ENCODE peak calls at places on chromosome 21, in six cellular contexts. I is neural progenitor cell, S is GM23338, J is transverse colon, H is aorta, V is pancreas. D is an unnamed sample.

GRCh38 chr21:42027804-42028753 is 17.9 kb upstream of the ZBTB21 start:
- DNase-seq in H (no peak), I (no peak), J (no peak), V (no peak), S (no peak), D (no peak)

GRCh38 chr21:46434322-46434958 is 24.3 kb upstream of the DIP2A start:
- DNase-seq in S (no peak), H (no peak), V (no peak), I (no peak), J (no peak), D (no peak)

GRCh38 chr21:34871026-34871908 is 177.8 kb downstream of the RUNX1 start:
- DNase-seq in I (no peak), V (no peak), J (no peak), H (no peak), S (no peak), D (no peak)

GRCh38 chr21:39313042-39313456 is 383 bp downstream of the BRWD1 start:
- DNase-seq in H (peak; percentile 62), V (peak; percentile 69), S (peak; percentile 34), I (peak; percentile 58), J (peak; percentile 44), D (peak; percentile 79)

GRCh38 chr21:33901421-33902288 is 13.9 kb downstream of the ATP5PO start:
- DNase-seq in S (peak; percentile 86), I (peak; percentile 74), H (no peak), V (no peak), J (no peak), D (peak; percentile 11)

GRCh38 chr21:37219766-37220432 is 47.2 kb downstream of the VPS26C start:
- DNase-seq in J (no peak), S (no peak), I (no peak), H (no peak), V (no peak), D (no peak)

GRCh38 chr21:42683371-42684108 is 30.1 kb downstream of the PDE9A start:
- DNase-seq in V (no peak), J (no peak), H (peak; percentile 35), S (no peak), I (no peak), D (no peak)

GRCh38 chr21:40835179-40835694 is 11.7 kb downstream of the DSCAM start:
- DNase-seq in I (no peak), V (no peak), H (no peak), S (no peak), J (no peak), D (no peak)

GRCh38 chr21:46551636-46552241 is 53.1 kb downstream of the S100B start:
- DNase-seq in I (no peak), V (no peak), S (peak; percentile 33), J (no peak), H (peak; percentile 65), D (no peak)

GRCh38 chr21:34862951-34863350 is 186.2 kb downstream of the RUNX1 start:
- DNase-seq in J (no peak), S (no peak), V (no peak), I (no peak), H (no peak), D (no peak)

GRCh38 chr21:42220138-42220701 is 1.3 kb downstream of the ABCG1 start:
- DNase-seq in H (peak; percentile 78), I (peak; percentile 72), J (peak; percentile 76), V (peak; percentile 60), S (peak; percentile 83), D (peak; percentile 79)

GRCh38 chr21:38712076-38712475 is 93.7 kb upstream of the ETS2 start:
- DNase-seq in S (peak; percentile 77), J (peak; percentile 44), I (peak; percentile 64), H (no peak), V (no peak), D (no peak)

GRCh38 chr21:26837539-26837938 is 7.7 kb downstream of the ADAMTS1 start:
- DNase-seq in I (no peak), J (no peak), H (no peak), S (no peak), V (no peak), D (no peak)

GRCh38 chr21:40841524-40842196 is 5.3 kb downstream of the DSCAM start:
- DNase-seq in S (peak; percentile 61), J (no peak), V (peak; percentile 79), I (peak; percentile 85), H (peak; percentile 63), D (peak; percentile 44)

GRCh38 chr21:33109574-33110339 is 39.8 kb downstream of the OLIG1 start:
- DNase-seq in S (peak; percentile 75), I (peak; percentile 70), V (no peak), H (no peak), J (no peak), D (no peak)

DNA sequence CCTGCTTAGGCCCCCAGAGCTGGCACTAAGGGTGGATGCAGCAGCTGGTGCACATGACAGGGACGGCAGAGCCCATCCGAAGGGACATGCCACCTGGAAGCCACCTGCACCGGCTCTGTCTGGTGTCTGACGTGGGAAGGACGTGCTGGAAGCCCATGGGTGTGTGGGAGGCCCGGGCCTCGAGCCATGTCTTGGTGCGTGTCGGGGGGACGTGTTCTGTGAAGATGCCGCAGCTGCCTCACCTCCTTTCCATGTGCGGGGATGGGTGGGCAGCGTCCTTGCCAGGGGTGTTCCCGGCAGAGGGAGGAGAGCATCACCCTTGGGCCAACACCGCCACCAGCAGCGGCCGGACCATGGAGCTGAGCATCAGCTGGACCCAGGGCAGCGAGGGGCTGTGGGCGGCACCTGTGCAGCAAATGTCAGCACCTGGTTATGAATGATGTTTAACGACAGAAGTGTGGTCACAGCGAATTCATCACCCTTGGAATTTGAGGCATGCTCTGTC is 15.5 kb upstream of the POFUT2 start:
- DNase-seq in I (no peak), V (peak; percentile 49), J (no peak), H (peak; percentile 44), S (no peak), D (no peak)
- H3K27ac ChIP-seq in I (no peak overlapping the region), V (no peak overlapping the region), J (peak overlapping the region; percentile 84), H (no peak overlapping the region), S (no peak overlapping the region), D (no peak overlapping the region)

GRCh38 chr21:43919871-43920801 is 55.1 kb downstream of the AGPAT3 start:
- DNase-seq in J (no peak), I (no peak), V (peak; percentile 37), S (no peak), H (peak; percentile 21), D (no peak)
- H3K27ac ChIP-seq in J (no peak overlapping the region), I (no peak overlapping the region), V (no peak overlapping the region), S (no peak overlapping the region), H (no peak overlapping the region), D (no peak overlapping the region)

DNA sequence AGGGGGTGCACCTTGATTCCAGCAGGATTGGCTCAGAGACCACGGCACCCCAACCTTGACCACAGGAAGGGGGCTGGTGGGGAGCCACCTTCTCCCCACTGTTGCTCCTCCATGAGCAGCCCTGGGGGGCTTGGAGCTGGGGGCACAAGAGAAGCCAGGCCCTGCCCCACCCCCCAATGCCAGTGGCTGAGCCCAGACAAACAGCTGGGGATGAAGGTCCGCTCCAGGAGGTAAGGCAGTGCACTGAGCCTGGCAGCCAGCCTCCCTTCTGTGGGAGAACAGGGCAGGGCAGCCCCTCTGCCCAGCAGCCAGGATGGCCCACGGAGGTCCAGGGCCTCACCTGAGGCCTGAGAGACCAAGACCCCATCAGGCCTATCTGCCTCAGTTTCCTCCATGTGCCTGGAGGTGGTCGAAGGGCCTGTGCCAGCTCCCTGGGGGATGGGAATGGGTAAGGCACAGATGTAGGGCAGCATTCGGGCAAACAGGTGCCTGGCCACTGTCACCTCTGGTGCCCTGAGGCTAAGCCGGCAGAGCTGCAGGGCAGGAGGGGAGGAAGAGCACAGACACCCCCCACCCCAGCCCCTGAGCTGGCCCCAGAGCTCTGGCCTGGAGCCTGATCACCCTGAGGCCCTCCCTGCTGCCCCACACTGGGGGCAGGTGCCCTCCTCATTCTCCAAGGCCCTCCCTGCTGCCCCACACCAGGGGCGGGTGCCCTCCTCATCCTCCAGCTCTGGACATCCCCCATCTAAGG is 7.1 kb downstream of the ITGB2 start:
- DNase-seq in S (no peak), V (no peak), H (no peak), I (no peak), J (no peak), D (no peak)
- H3K27ac ChIP-seq in S (no peak overlapping the region), V (no peak overlapping the region), H (no peak overlapping the region), I (no peak overlapping the region), J (peak overlapping the region; percentile 58), D (no peak overlapping the region)

DNA sequence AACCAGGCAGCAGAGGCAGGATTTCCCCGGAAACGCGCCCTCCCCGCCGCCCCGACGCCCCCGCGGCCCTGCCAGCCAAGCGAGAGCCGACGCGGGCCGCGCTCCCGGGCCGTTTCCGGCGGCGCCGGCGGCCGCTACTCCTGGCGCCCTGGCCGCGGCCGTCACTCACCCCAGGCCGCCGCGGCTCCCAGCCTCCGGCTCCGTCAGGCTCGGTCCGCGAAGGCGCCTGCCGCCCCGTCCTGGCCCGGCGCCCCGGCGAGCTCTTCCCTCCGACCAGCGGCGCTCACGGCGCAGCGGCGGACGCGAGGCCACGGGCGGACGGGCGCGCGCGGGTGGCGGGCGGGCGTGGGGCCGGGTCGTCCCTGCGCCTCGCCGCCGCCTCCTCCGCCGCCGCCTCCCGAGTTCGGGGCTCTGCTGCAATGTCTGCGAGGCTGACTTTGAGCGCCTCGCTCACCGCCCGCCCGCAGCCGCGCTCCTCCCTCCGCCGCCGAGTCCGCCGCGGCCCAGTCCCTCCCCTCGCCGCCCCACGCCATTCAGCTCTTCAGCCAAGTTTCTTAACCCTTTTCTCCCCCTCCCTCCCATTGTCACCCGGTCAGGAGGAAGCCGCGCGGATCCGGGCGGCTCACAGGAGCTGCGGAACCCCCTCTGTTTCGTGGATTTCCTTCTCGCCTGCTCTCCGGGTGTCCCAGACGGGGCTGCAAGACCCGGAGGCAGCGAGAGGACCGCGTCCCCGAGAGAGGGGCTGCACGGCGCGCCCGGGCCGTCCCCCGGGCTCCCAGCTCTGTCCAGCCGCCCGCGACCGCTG is at the start of gene NRIP1:
- DNase-seq in V (peak; percentile 95), J (peak; percentile 93), I (peak; percentile 91), S (peak; percentile 84), H (peak; percentile 96), D (peak; percentile 73)
- H3K27ac ChIP-seq in V (peak within 1 kb of the TSS; percentile 95), J (peak within 1 kb of the TSS; percentile 100), I (peak within 1 kb of the TSS; percentile 79), S (no peak within 1 kb of the TSS), H (peak within 1 kb of the TSS; percentile 75), D (peak within 1 kb of the TSS; percentile 92)